ENCODE peak calls at places on chromosomes 1 and 21, in four cellular contexts. R is K562, C is H1, X is HepG2. F is an unnamed sample.

GRCh38 chr1:95309031-95309459 is 75.0 kb downstream of the RWDD3 start:
- DNase-seq in X (peak), C (no peak), R (peak), F (no peak)

GRCh38 chr1:35646043-35646442 is 4.7 kb upstream of the PSMB2 start:
- DNase-seq in X (no peak), R (peak), C (no peak), F (no peak)

GRCh38 chr1:89023026-89023425 is 360 bp upstream of the GBP3 start:
- DNase-seq in X (no peak), C (no peak), R (no peak), F (no peak)

GRCh38 chr1:57254006-57254405 is 169.9 kb downstream of the DAB1 start:
- DNase-seq in C (no peak), X (no peak), R (no peak), F (no peak)

GRCh38 chr21:16058896-16059295 is 329.1 kb downstream of the USP25 start:
- DNase-seq in C (no peak), X (no peak), R (no peak), F (no peak)

GRCh38 chr1:238345837-238346236 is 455.1 kb upstream of the ZP4 start:
- DNase-seq in X (no peak), C (no peak), R (no peak), F (no peak)

GRCh38 chr1:146036241-146036989 is 14.9 kb upstream of the HJV start:
- DNase-seq in X (peak), C (no peak), R (no peak), F (peak)

GRCh38 chr1:56477164-56478111 is 101.9 kb downstream of the PLPP3 start:
- DNase-seq in R (no peak), X (peak), C (peak), F (peak)

GRCh38 chr1:28329395-28330153 is 734 bp downstream of the MED18 start:
- DNase-seq in R (peak), X (peak), C (peak), F (no peak)

GRCh38 chr1:205783904-205784303 is 8.6 kb upstream of the RAB29 start:
- DNase-seq in C (no peak), X (no peak), R (no peak), F (no peak)

GRCh38 chr21:35989185-35989735 is 71.1 kb downstream of the SETD4 start:
- DNase-seq in C (no peak), X (no peak), R (no peak), F (no peak)

GRCh38 chr1:228238461-228238860 is 30.6 kb downstream of the OBSCN start:
- DNase-seq in X (no peak), C (no peak), R (no peak), F (no peak)

GRCh38 chr1:232891116-232891515 is 59.3 kb upstream of the NTPCR start:
- DNase-seq in X (no peak), R (no peak), C (no peak), F (no peak)

GRCh38 chr1:47222476-47222875 is 9.5 kb downstream of the TAL1 start:
- DNase-seq in X (no peak), R (no peak), C (no peak), F (no peak)

GRCh38 chr1:147605591-147605990 is 64.3 kb downstream of the BCL9 start:
- DNase-seq in C (no peak), R (no peak), X (no peak), F (no peak)

GRCh38 chr21:29490016-29490415 is 191.3 kb downstream of the BACH1 start:
- DNase-seq in C (no peak), R (no peak), X (no peak), F (no peak)

GRCh38 chr1:27058976-27059688 is 46.5 kb upstream of the TENT5B start:
- DNase-seq in R (no peak), C (peak), X (no peak), F (no peak)

GRCh38 chr1:41372600-41372993 is 11.4 kb downstream of the FOXO6 start:
- DNase-seq in X (no peak), R (no peak), C (no peak), F (no peak)

GRCh38 chr1:247332901-247333361 is 1.3 kb upstream of the ZNF496 start:
- DNase-seq in X (no peak), C (no peak), R (no peak), F (no peak)

GRCh38 chr1:98046031-98046641 is 125.3 kb upstream of the DPYD start:
- DNase-seq in X (no peak), C (peak), R (no peak), F (no peak)

GRCh38 chr1:55147504-55147903 is 67.7 kb downstream of the USP24 start:
- DNase-seq in C (no peak), R (no peak), X (no peak), F (no peak)

GRCh38 chr1:41351262-41352151 is 9.7 kb upstream of the FOXO6 start:
- DNase-seq in R (no peak), C (peak), X (no peak), F (no peak)

GRCh38 chr1:178168535-178168934 is 74.6 kb downstream of the RASAL2 start:
- DNase-seq in X (no peak), C (no peak), R (no peak), F (no peak)

GRCh38 chr1:152926091-152926490 is 17.7 kb downstream of the IVL start:
- DNase-seq in X (peak), R (no peak), C (no peak), F (no peak)

GRCh38 chr1:152928671-152929070 is 18.3 kb upstream of the SPRR5 start:
- DNase-seq in X (peak), C (no peak), R (no peak), F (no peak)

GRCh38 chr1:152924191-152924590 is 15.8 kb downstream of the IVL start:
- DNase-seq in R (no peak), C (no peak), X (no peak), F (no peak)
- TF ChIP-seq CBX5 in R (no peak), C (no peak), X (no peak), F (no peak)

DNA sequence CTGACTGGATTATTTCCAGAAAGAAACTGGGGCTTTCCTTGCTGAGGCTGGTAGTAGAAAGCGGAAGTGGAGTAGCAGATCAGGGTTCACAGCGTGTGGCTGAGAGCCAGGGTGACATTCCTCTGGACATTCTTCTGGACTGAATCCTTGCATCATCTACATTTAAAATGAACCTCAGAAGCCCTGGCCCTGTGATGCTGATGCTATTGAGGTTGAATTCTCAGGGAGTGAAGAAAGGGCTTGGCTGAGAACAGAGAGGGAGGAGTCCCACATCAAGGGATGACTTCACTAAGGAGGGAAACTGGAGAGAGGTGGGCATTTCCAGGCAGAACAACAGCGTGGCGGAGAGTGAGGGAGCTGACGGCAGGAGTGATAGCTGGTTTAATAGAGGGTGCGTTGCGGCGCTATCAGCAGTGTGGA is 102.3 kb upstream of the LMO4 start:
- DNase-seq in C (no peak), X (peak), R (no peak), F (no peak)
- TF ChIP-seq CBX5 in C (no peak), X (no peak), R (no peak), F (no peak)

GRCh38 chr1:222126052-222126451 is 384.2 kb upstream of the DUSP10 start:
- DNase-seq in X (no peak), C (no peak), R (no peak), F (no peak)
- TF ChIP-seq CBX5 in X (no peak), C (no peak), R (no peak), F (no peak)

DNA sequence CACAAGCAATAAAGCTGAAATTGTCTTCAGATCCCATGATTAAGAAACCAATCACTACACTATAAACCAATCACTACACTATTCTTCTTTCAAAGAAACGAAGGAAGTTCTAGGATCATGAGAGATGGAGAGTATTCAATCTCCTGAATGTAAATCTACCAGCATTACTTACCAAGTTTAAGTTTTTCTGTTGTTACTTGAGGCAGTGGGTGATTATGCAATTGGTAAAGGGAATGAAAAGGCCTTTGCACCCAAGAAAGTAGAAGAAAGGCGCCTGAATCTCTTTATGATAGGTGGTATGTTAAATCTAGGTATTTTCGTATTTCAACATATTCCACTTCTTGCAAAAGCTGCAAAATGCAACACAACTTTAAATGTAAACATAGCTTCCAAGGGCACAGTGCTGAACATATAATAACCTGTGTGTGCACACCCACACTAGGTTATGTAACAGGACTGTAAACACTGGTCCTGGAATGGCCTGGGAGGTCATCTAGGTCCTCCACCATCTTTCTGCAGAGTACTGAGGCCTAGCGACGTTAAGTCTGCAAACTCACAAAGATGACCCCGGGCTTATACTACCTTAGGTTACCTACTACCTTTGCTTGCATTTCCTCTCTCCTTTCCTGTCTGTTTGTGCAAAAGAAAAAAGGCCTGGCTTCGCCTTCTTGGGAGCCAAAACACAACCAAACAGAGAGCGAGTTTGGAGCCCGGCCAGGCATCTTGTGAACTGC is 1.1 kb upstream of the UAP1 start:
- DNase-seq in R (no peak), X (peak), C (no peak), F (no peak)
- TF ChIP-seq CBX5 in R (no peak), X (peak), C (no peak), F (no peak)

GRCh38 chr21:42220138-42220701 is 1.3 kb downstream of the ABCG1 start:
- DNase-seq in C (peak), R (no peak), X (peak), F (no peak)

GRCh38 chr21:42219606-42220137 is 732 bp downstream of the ABCG1 start:
- DNase-seq in C (peak), X (no peak), R (no peak), F (no peak)

GRCh38 chr21:42222386-42222785 is 3.4 kb downstream of the ABCG1 start:
- DNase-seq in X (no peak), C (no peak), R (no peak), F (no peak)

GRCh38 chr21:42222821-42223390 is 4.0 kb downstream of the ABCG1 start:
- DNase-seq in C (no peak), R (no peak), X (no peak), F (no peak)

DNA sequence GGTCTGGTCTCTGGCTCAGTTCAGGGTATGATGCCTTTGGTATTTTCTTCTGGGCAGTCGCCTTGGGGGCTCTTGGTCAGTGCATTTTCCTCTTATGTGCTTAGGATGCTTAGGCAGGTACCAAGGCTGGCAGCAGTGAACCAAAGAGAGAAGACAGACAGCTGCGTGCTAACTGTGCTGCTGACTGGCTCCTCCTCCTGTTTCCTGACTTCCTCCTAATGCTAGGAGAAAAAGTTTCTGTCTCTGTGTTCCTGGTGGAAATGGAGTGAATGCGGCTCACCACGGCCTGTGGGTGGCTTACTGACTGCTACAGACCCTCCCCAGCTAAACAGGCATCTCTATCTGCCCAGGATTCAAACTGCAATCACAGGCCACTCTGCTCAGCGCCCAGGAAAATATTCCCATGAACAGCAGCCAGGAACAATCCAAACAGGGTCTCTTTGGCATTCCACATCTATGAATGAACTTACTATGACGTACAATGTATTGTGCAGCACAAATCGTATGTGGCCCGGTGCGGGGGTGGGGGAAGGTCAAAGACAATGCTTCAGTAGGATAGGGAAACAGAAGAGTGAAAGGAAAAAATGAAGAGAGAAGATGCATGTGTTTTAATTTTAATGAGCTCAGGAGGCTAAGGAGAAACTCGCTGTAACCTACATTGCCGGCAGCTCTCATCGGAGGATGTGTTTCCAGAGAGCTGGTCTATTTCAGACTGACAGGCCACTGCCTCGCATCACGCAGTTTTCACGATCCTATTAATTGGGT is 2.8 kb downstream of the ABCG1 start:
- DNase-seq in R (no peak), C (no peak), X (no peak), F (no peak)
- TF ChIP-seq CBX5 in R (no peak), C (no peak), X (no peak), F (no peak)

GRCh38 chr1:220153147-220153546 is 59.2 kb downstream of the IARS2 start:
- DNase-seq in R (peak), C (no peak), X (no peak), F (no peak)

GRCh38 chr1:220156620-220157146 is 62.8 kb downstream of the IARS2 start:
- DNase-seq in C (no peak), R (no peak), X (no peak), F (no peak)

GRCh38 chr1:220149742-220150141 is 55.8 kb downstream of the IARS2 start:
- DNase-seq in R (no peak), X (no peak), C (no peak), F (no peak)

DNA sequence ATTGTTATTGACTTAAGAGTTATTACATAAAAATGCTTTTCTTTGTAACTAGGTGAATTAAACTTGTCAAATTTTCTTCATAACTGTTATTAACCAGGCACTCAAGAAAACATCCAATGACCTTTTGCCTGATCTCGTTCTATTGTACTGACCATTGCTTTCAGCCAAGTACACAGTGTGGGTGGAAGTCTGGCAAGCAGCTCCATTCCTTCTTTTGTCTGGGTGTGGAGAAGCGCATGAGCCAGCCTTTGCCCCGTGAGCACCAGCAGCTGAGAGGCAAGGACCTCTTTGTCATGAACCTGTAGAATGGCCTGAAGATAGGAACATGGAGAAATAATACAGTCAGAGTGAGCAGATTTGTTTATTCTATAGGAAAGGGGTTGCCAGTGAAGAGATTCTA is 57.5 kb downstream of the IARS2 start:
- DNase-seq in R (no peak), C (no peak), X (no peak), F (no peak)
- TF ChIP-seq CBX5 in R (no peak), C (no peak), X (no peak), F (no peak)

DNA sequence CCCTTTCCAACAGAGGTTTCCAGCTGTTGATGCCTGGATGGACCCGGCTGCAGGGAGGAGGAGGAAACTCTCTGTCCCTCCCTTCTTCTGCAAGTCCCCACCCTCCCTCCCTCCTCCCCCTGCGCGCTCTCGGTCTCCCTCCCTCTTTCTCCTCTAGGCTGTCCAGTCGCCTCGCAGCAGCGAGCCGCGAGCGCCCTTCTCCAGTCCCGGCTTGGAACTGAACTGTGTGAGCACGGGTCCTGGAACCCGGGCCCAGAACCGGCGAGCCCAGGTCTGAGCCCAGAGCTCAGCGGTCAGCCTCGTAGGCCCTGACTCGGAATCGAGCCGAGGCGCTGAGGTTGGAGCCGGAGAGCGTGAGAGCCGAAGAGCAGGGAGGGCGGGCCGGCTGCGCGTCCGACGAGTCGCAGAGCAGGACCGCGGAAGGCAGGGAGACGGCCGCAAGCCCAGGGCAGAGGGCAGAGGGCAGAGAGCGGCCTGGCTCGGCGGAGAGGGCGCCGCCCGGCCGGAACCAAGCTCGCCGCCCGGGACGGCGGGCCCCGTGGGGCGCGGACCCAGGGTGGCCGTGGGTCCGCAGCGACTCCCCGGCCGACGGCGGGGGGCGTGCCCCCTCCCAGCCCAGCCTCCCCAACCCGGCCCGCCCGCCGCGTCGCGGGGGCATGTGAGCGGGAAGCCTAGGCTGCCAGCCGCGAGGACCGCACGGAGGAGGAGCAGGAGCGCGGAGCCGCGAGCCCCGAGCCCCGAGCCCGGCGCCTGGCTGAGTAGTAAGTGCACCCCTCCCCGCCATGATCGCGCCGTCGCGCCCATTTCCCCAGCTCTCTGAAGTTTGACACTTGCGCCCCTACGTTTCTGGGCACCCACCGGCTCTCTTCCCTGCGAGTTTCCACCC is at the start of gene SOX13:
- DNase-seq in C (peak), R (peak), X (peak), F (no peak)
- TF ChIP-seq CBX5 in C (no peak), R (no peak), X (peak), F (no peak)

DNA sequence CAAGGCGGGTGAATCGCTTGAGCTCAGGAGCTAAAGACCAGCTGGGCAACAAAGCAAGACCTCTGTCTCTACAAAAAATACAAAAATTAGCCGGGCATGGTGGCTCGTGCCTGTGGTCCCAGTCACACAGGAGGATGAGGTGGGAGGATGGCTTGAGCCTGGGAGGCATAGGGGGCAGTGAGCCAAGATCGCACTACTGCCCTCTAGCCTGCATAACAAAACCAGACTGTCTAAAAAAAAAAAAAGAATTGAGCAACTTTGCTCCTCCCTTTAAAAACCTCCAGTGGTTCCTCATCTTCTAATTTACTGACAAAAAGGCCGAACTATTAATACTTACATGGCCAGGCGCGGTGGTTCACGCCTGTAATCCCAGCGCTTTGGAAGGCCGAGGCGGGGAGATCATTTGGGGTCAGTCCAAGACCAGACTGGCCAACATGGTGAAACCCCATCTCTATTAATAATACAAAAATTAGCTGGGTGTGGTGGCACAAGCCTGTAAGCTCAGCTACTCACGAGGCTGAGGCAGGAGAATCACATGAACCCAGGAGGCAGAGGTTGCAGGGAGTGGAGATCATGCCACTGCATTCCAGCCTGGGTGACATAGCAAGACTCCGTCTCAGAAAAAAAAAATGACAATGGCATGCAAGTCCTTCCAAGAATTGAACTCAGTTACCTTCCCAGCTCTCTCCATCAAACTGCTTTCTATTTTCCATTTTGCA is 4.4 kb downstream of the ACBD3 start:
- DNase-seq in C (no peak), X (peak), R (peak), F (no peak)
- TF ChIP-seq CBX5 in C (no peak), X (no peak), R (no peak), F (no peak)

GRCh38 chr1:45215485-45216199 is 9.2 kb upstream of the ZSWIM5 start:
- DNase-seq in C (no peak), R (no peak), X (no peak), F (no peak)
- TF ChIP-seq CBX5 in C (no peak), R (no peak), X (no peak), F (no peak)

F was measured in GM12878.